ENCODE peak calls at places on chromosomes 4 and X, in six cellular contexts. U is NCI-H146; Y is Karpas-422; E is activated naive CD4-positive, alpha-beta T cell treated with Interleukin-2 at 50 U/mL for 16 hours; P is activated naive CD8-positive, alpha-beta T cell treated with anti-CD3 and anti-CD28 coated beads, Interleukin-2, amount 10 ng/mL, durations not matched to agents 7 days and 5 days; S is activated T-cell treated with anti-CD3 and anti-CD28 coated beads for 48 hours. W is an unnamed sample.

GRCh38 chr4:15938182-15938581 is 358 bp downstream of the FGFBP1 start:
- DNase-seq in U (no peak), Y (no peak), E (no peak), S (no peak), P (no peak), W (no peak)

GRCh38 chr4:154507170-154507569 is 15.6 kb upstream of the DCHS2 start:
- DNase-seq in Y (no peak), P (no peak), E (no peak), S (no peak), U (no peak), W (no peak)

GRCh38 chr4:114466299-114466698 is 132.3 kb upstream of the UGT8 start:
- DNase-seq in S (no peak), U (no peak), E (no peak), Y (no peak), P (no peak), W (no peak)

GRCh38 chr4:140012688-140013087 is 141.3 kb downstream of the MAML3 start:
- DNase-seq in Y (peak; percentile 79), P (peak; percentile 36), U (peak; percentile 81), E (peak; percentile 56), S (peak; percentile 17), W (peak; percentile 86)

GRCh38 chr4:150960079-150960478 is 55.0 kb downstream of the LRBA start:
- DNase-seq in E (no peak), Y (no peak), S (no peak), P (no peak), U (peak; percentile 9), W (peak; percentile 26)

GRCh38 chrX:46531442-46531841 is 13.8 kb downstream of the ZNF674 start:
- DNase-seq in E (no peak), U (no peak), P (no peak), Y (no peak), S (no peak), W (no peak)

GRCh38 chr4:2484993-2485392 is 16.1 kb downstream of the RNF4 start:
- DNase-seq in Y (peak; percentile 89), S (peak; percentile 31), P (peak; percentile 67), E (peak; percentile 56), U (no peak), W (peak; percentile 93)

GRCh38 chr4:168868044-168868855 is 141.8 kb downstream of the CBR4 start:
- DNase-seq in Y (no peak), U (no peak), E (no peak), P (no peak), S (no peak), W (no peak)

GRCh38 chr4:104073245-104073644 is 353.5 kb upstream of the TACR3 start:
- DNase-seq in U (no peak), S (no peak), P (no peak), Y (no peak), E (no peak), W (no peak)

GRCh38 chr4:2938906-2939305 is 24.3 kb downstream of the NOP14 start:
- DNase-seq in U (no peak), E (no peak), P (no peak), S (no peak), Y (no peak), W (no peak)

GRCh38 chrX:153946910-153947769 is 2.7 kb upstream of the RENBP start:
- DNase-seq in U (peak; percentile 73), P (peak; percentile 81), S (peak; percentile 69), Y (peak; percentile 95), E (peak; percentile 79), W (peak; percentile 87)

GRCh38 chrX:106037835-106038473 is 573 bp downstream of the SERPINA7 start:
- DNase-seq in E (no peak), U (no peak), P (no peak), S (no peak), Y (no peak), W (no peak)

GRCh38 chrX:88746925-88747324 is at the start of gene CPXCR1:
- DNase-seq in S (no peak), U (no peak), Y (no peak), P (no peak), E (no peak), W (no peak)

GRCh38 chr4:183402771-183403170 is 41.7 kb upstream of the CDKN2AIP start:
- DNase-seq in E (no peak), S (no peak), Y (no peak), P (no peak), U (peak; percentile 26), W (peak; percentile 55)

GRCh38 chr4:15457401-15458201 is 12.1 kb upstream of the CC2D2A start:
- DNase-seq in E (no peak), P (no peak), Y (peak; percentile 75), U (peak; percentile 22), S (no peak), W (peak; percentile 76)

GRCh38 chr4:173397604-173398003 is 1.3 kb downstream of the SCRG1 start:
- DNase-seq in S (no peak), E (no peak), Y (no peak), P (no peak), U (no peak), W (no peak)

GRCh38 chr4:167265231-167265630 is 30.9 kb upstream of the SPOCK3 start:
- DNase-seq in Y (no peak), S (no peak), U (no peak), P (no peak), E (no peak), W (no peak)

GRCh38 chrX:54248309-54248708 is 65.3 kb upstream of the FAM120C start:
- DNase-seq in E (no peak), S (no peak), Y (peak; percentile 68), P (no peak), U (peak; percentile 2), W (peak; percentile 19)

GRCh38 chrX:135396109-135396508 is 25.6 kb upstream of the SMIM10L2A start:
- DNase-seq in U (no peak), S (no peak), Y (no peak), E (no peak), P (no peak), W (no peak)

GRCh38 chr4:143085224-143085623 is 99.5 kb upstream of the USP38 start:
- DNase-seq in S (no peak), E (no peak), U (no peak), P (no peak), Y (no peak), W (peak; percentile 5)

GRCh38 chrX:23901805-23902204 is 5.9 kb downstream of the APOO start:
- DNase-seq in E (peak; percentile 19), P (no peak), U (peak; percentile 52), S (no peak), Y (peak; percentile 90), W (peak; percentile 89)

GRCh38 chrX:72243472-72243871 is 4.6 kb upstream of the ERCC6L start:
- DNase-seq in S (no peak), P (no peak), U (no peak), Y (peak; percentile 45), E (no peak), W (peak; percentile 20)

GRCh38 chr4:143292858-143293257 is 43.8 kb upstream of the GAB1 start:
- DNase-seq in S (no peak), U (no peak), E (no peak), Y (no peak), P (no peak), W (no peak)

GRCh38 chr4:54152846-54153600 is 53.1 kb downstream of the GSX2 start:
- DNase-seq in E (no peak), Y (no peak), P (no peak), U (no peak), S (no peak), W (no peak)

GRCh38 chrX:151370906-151371305 is 26.1 kb upstream of the VMA21 start:
- DNase-seq in E (no peak), U (no peak), Y (no peak), P (no peak), S (no peak), W (no peak)

GRCh38 chr4:89518259-89518658 is 210.7 kb upstream of the GPRIN3 start:
- DNase-seq in Y (no peak), E (no peak), S (no peak), U (no peak), P (no peak), W (no peak)

GRCh38 chr4:113467581-113467980 is 294.0 kb downstream of the CAMK2D start:
- DNase-seq in U (no peak), E (no peak), S (no peak), Y (no peak), P (no peak), W (no peak)

GRCh38 chr4:11427201-11427996 is 1.3 kb downstream of the HS3ST1 start:
- DNase-seq in Y (no peak), S (no peak), E (no peak), P (peak; percentile 27), U (no peak), W (no peak)

GRCh38 chr4:154618708-154619315 is 6.4 kb upstream of the FGG start:
- DNase-seq in E (peak; percentile 40), Y (peak; percentile 88), S (peak; percentile 27), U (peak; percentile 7), P (peak; percentile 54), W (peak; percentile 70)

GRCh38 chrX:43805579-43805978 is 76.7 kb downstream of the MAOB start:
- DNase-seq in Y (no peak), S (no peak), U (no peak), P (no peak), E (no peak), W (no peak)

GRCh38 chr4:114019276-114019971 is 40.0 kb upstream of the ARSJ start:
- DNase-seq in Y (no peak), U (no peak), P (no peak), E (no peak), S (no peak), W (no peak)

GRCh38 chr4:83490876-83491450 is 6.1 kb upstream of the ABRAXAS1 start:
- DNase-seq in Y (peak; percentile 61), S (no peak), E (no peak), P (no peak), U (no peak), W (peak; percentile 45)